ENCODE peak calls at places on chromosome 5, in five cellular contexts. X, F, B, C and P are unnamed samples.

GRCh38 chr5:43608406-43608805 is 5.4 kb downstream of the NNT start:
- DNase-seq in X (no peak), F (no peak), B (no peak), C (no peak), P (no peak)

GRCh38 chr5:153974131-153974812 is 64.4 kb downstream of the FAM114A2 start:
- DNase-seq in X (peak), F (peak), B (peak), C (no peak), P (no peak)

GRCh38 chr5:78405820-78406750 is 45.7 kb downstream of the SCAMP1 start:
- DNase-seq in X (peak), F (no peak), B (no peak), C (no peak), P (peak)

GRCh38 chr5:4576161-4576748 is 563.9 kb upstream of the ADAMTS16 start:
- DNase-seq in X (no peak), F (no peak), B (no peak), C (no peak), P (no peak)

GRCh38 chr5:81286059-81286617 is 15.2 kb upstream of the ZCCHC9 start:
- DNase-seq in X (no peak), F (no peak), B (no peak), C (no peak), P (no peak)

GRCh38 chr5:108765647-108766046 is 17.9 kb downstream of the FER start:
- DNase-seq in X (no peak), F (no peak), B (no peak), C (no peak), P (no peak)

GRCh38 chr5:10303699-10304170 is 4.0 kb downstream of the CMBL start:
- DNase-seq in X (no peak), F (no peak), B (no peak), C (no peak), P (no peak)

GRCh38 chr5:77632526-77633268 is 5.8 kb downstream of the OTP start:
- DNase-seq in X (no peak), F (no peak), B (peak), C (no peak), P (no peak)

GRCh38 chr5:166962470-166962869 is 1329.0 kb upstream of the WWC1 start:
- DNase-seq in X (no peak), F (no peak), B (no peak), C (no peak), P (no peak)

GRCh38 chr5:173736374-173736773 is 119.9 kb upstream of the BOD1 start:
- DNase-seq in X (no peak), F (peak), B (no peak), C (no peak), P (no peak)

GRCh38 chr5:118701796-118702195 is 286.6 kb downstream of the DTWD2 start:
- DNase-seq in X (no peak), F (no peak), B (no peak), C (no peak), P (no peak)

GRCh38 chr5:67494186-67494842 is 297.7 kb upstream of the CD180 start:
- DNase-seq in X (no peak), F (peak), B (no peak), C (peak), P (no peak)

GRCh38 chr5:108459661-108460170 is 77.8 kb upstream of the FBXL17 start:
- DNase-seq in X (no peak), F (no peak), B (no peak), C (no peak), P (no peak)

GRCh38 chr5:10498350-10498749 is 56.7 kb downstream of the ROPN1L start:
- DNase-seq in X (no peak), F (no peak), B (no peak), C (no peak), P (no peak)

GRCh38 chr5:62431735-62432617 is 19.4 kb downstream of the IPO11 start:
- DNase-seq in X (no peak), F (peak), B (no peak), C (peak), P (no peak)

GRCh38 chr5:136434795-136435194 is 69.5 kb upstream of the TRPC7 start:
- DNase-seq in X (no peak), F (no peak), B (no peak), C (no peak), P (no peak)

GRCh38 chr5:38782185-38782584 is 63.6 kb upstream of the OSMR start:
- DNase-seq in X (no peak), F (no peak), B (no peak), C (no peak), P (no peak)
- H3K4me3 ChIP-seq in X (no peak), F (no peak), B (no peak), C (no peak), P (no peak)

DNA sequence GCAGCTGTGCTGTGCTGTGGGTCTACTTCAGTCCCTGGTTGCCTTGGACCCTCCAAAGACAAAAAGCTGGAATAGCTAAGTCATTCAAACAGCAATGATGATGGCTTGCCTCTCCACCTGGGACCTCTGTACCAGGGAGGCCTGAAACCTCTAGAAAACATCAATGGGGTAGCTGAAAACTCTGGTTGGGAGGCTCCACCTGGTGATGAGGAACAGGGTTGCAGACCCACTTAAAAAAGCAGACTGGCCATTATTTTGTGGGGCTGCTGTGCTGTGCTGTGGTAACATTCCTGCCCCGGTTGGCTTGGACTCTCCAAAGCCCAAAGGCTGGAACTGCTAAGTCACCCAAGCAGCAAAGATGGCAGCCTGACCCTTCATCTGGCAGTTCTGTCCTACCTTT is 839.3 kb upstream of the ARRDC3 start:
- DNase-seq in X (no peak), F (no peak), B (no peak), C (no peak), P (no peak)
- TF ChIP-seq CTCF in X (no peak), F (no peak), B (no peak), C (no peak), P (no peak)

GRCh38 chr5:124921694-124922093 is 175.3 kb upstream of the ZNF608 start:
- DNase-seq in X (no peak), F (no peak), B (no peak), C (no peak), P (no peak)
- H3K4me3 ChIP-seq in X (no peak), F (no peak), B (no peak), C (no peak), P (peak)

GRCh38 chr5:321233-321725 is at the start of gene AHRR:
- DNase-seq in X (peak), F (peak), B (peak), C (no peak), P (no peak)
- TF ChIP-seq CTCF in X (no peak), F (peak), B (peak), C (no peak), P (peak)

GRCh38 chr5:133930824-133931111 is 37.7 kb downstream of the C5orf15 start:
- DNase-seq in X (no peak), F (no peak), B (no peak), C (no peak), P (no peak)

GRCh38 chr5:133931546-133931945 is 36.9 kb downstream of the C5orf15 start:
- DNase-seq in X (no peak), F (no peak), B (no peak), C (no peak), P (no peak)

GRCh38 chr5:133932441-133933168 is 35.8 kb downstream of the C5orf15 start:
- DNase-seq in X (no peak), F (peak), B (no peak), C (no peak), P (no peak)

GRCh38 chr5:133928690-133929393 is 39.6 kb downstream of the C5orf15 start:
- DNase-seq in X (no peak), F (no peak), B (no peak), C (no peak), P (no peak)

DNA sequence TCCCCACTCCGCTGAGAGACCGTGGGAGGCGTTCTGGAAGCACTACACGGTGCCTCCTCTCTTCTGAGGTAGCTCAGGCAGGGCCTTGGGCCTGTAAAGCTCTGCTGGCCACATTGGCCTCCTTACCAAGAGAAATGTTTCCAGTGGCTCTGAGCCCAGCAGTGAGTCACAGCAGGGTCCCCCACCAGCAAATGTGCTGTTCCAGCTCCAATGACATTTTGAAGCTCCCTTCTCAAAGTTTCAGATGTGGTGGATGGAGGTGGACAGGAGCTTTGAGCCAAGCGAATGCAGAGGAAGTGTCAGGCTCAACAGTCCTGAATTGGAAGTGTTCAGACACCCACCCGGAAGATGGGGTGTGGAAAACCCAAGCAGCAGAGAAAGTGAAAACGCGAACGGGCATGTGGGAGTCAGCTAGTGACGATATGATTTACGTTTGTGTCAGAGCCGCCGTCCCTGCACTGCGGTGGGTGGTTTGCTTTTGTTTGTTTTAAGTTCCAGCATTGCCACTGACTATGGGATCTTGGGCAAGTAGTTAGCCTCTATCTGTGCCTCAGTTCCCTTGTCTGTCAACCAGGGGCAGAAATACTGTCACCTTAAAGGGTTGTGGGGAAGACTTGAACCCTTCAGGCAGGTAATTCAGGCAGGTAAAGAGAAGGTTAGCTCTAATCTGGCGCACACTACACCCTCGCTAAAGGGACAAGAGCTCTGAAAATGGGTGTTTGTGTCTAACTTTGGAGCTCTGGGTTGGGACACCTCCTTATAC is 38.2 kb downstream of the C5orf15 start:
- DNase-seq in X (no peak), F (peak), B (no peak), C (no peak), P (peak)
- H3K4me3 ChIP-seq in X (no peak), F (no peak), B (no peak), C (no peak), P (peak)

DNA sequence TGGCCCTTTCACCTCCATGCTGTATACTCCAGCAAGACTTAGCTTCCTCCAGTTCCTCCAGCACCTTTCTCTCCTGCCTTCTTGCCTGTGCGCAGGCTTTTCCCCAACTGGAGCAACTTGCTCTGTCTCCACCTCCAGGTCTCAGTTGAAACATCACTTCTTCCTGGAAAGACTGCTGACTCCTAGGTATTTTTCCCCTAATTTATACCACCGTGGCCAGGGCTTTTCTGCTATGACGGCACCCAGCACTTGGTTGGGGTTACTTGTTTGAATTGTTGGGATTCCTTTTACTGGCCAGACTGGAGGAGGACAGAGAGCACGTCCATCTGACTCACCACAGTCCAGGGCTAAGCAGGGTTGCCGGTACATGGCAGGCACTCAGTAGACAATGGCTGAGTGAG is 67.5 kb downstream of the KCNIP1 start:
- DNase-seq in X (no peak), F (no peak), B (no peak), C (no peak), P (no peak)
- TF ChIP-seq CTCF in X (no peak), F (no peak), B (no peak), C (no peak), P (no peak)

GRCh38 chr5:100646011-100646410 is 110.8 kb downstream of the FAM174A start:
- DNase-seq in X (no peak), F (no peak), B (no peak), C (no peak), P (no peak)
- H3K4me3 ChIP-seq in X (no peak), F (no peak), B (no peak), C (no peak), P (no peak)

DNA sequence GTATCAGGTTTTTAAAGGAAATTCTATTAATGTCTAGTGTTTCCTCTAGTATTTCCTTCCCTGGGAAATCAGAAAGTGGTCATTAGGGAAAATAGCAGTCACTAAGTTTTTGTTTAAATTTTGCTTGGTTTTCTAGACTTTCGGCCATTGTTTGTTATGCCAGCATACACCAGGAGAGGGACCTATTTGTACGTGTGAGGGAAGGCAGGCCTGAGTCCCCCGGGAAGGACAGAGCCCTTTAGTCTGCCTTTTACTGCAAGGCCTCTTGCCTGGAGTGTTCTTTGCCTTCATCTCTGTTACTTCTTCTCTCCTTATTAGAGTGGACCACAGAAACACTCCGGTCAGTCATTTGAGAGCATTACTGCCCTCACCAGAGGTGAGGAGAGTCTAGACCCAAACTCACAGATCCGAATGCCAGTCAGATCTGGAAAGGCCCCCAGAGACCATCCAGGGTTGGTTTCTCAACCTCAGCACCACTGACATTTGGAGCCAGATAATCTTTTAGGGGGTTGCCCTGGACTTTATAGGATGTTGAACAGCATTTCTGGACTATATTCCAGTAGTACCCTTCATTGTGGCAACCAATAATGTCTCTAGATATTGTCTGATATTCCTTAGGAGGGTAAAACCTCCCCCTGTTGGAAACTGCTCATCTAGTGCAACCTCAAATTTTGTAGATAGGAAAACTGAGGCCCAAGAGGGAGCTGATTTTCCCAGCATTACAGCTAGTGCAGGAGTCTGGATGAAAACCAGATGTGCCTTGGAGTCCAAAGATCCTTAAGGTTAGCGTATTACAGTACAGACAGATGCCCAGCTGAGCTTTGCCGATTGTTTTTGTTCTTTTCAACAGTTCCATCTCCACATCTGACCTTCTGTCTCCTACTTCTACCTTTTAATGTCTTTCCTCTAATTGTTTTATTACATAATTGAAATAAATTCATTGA is 93.0 kb upstream of the NIPAL4 start:
- DNase-seq in X (no peak), F (no peak), B (peak), C (no peak), P (no peak)
- TF ChIP-seq CTCF in X (peak), F (no peak), B (peak), C (peak), P (peak)

GRCh38 chr5:172358345-172358744 is 74.8 kb upstream of the UBTD2 start:
- DNase-seq in X (no peak), F (no peak), B (no peak), C (no peak), P (no peak)
- H3K4me3 ChIP-seq in X (no peak), F (no peak), B (no peak), C (no peak), P (no peak)